ENCODE peak calls at places on chromosomes 2 and 18, in nine cellular contexts. L, M, R, C, E, H, J, K and Q are unnamed samples.

GRCh38 chr2:29573602-29574001 is 347.8 kb downstream of the ALK start:
- DNase-seq in R (no peak), J (no peak), M (peak; percentile 65), K (no peak), L (no peak), C (no peak), H (no peak), E (no peak), Q (no peak)

GRCh38 chr2:79938648-79939047 is 365.9 kb downstream of the LRRTM1 start:
- DNase-seq in C (no peak), E (no peak), H (no peak), L (no peak), R (no peak), J (no peak), M (no peak), K (no peak), Q (no peak)

GRCh38 chr18:13616525-13617035 is 109.8 kb downstream of the FAM210A start:
- DNase-seq in H (no peak), J (peak; percentile 34), E (no peak), M (peak; percentile 25), L (no peak), C (no peak), K (no peak), R (no peak), Q (no peak)

GRCh38 chr2:215737496-215737895 is 275.9 kb downstream of the MREG start:
- DNase-seq in R (no peak), M (no peak), H (peak; percentile 74), K (no peak), J (no peak), E (no peak), C (no peak), L (no peak), Q (no peak)

GRCh38 chr2:205556357-205556756 is 125.9 kb upstream of the NRP2 start:
- DNase-seq in M (no peak), L (no peak), C (no peak), R (no peak), J (no peak), H (no peak), E (no peak), K (no peak), Q (no peak)

GRCh38 chr2:28413896-28414290 is 21.2 kb downstream of the FOSL2 start:
- DNase-seq in C (no peak), M (no peak), E (no peak), J (no peak), H (no peak), R (no peak), L (no peak), K (no peak), Q (no peak)

GRCh38 chr2:20542761-20543578 is 96.1 kb downstream of the RHOB start:
- DNase-seq in L (peak; percentile 89), R (no peak), K (no peak), J (no peak), C (no peak), M (no peak), H (no peak), E (peak; percentile 42), Q (no peak)

GRCh38 chr18:2653467-2653866 is 2.1 kb upstream of the SMCHD1 start:
- DNase-seq in R (no peak), E (no peak), K (no peak), J (peak; percentile 56), M (no peak), H (peak; percentile 40), C (no peak), L (no peak), Q (peak; percentile 9)

GRCh38 chr2:128379021-128380005 is 60.6 kb upstream of the HS6ST1 start:
- DNase-seq in J (no peak), H (no peak), K (no peak), R (peak; percentile 70), C (no peak), L (peak; percentile 68), M (no peak), E (peak; percentile 84), Q (peak; percentile 91)

GRCh38 chr2:175786705-175787104 is 215.4 kb downstream of the LNPK start:
- DNase-seq in J (no peak), L (no peak), K (no peak), C (no peak), R (no peak), M (no peak), E (no peak), H (no peak), Q (no peak)

GRCh38 chr2:191625016-191625415 is 52.9 kb upstream of the NABP1 start:
- DNase-seq in R (peak; percentile 10), E (no peak), M (no peak), L (no peak), J (peak; percentile 60), K (peak; percentile 69), C (no peak), H (no peak), Q (no peak)

GRCh38 chr2:192228685-192229084 is 34.0 kb upstream of the TMEFF2 start:
- DNase-seq in E (no peak), C (no peak), J (no peak), R (no peak), M (no peak), H (peak; percentile 13), K (no peak), L (peak; percentile 32), Q (no peak)

GRCh38 chr2:41853427-41854191 is 194.2 kb upstream of the PKDCC start:
- DNase-seq in H (peak; percentile 93), M (peak; percentile 82), R (peak; percentile 71), E (peak; percentile 80), K (peak; percentile 35), J (peak; percentile 25), L (peak; percentile 80), C (peak; percentile 35), Q (peak; percentile 86)

GRCh38 chr2:165015052-165015642 is 59.8 kb upstream of the SLC38A11 start:
- DNase-seq in H (peak; percentile 83), C (peak; percentile 44), M (peak; percentile 81), L (peak; percentile 74), R (peak; percentile 70), K (peak; percentile 68), J (peak; percentile 72), E (peak; percentile 86), Q (peak; percentile 84)

GRCh38 chr2:64943387-64944150 is 45.6 kb upstream of the SLC1A4 start:
- DNase-seq in L (peak; percentile 91), J (no peak), R (no peak), E (peak; percentile 28), H (no peak), M (peak; percentile 65), C (no peak), K (no peak), Q (no peak)

GRCh38 chr2:121104721-121105141 is 180.3 kb downstream of the TFCP2L1 start:
- DNase-seq in R (no peak), C (no peak), L (peak; percentile 43), J (no peak), E (peak; percentile 34), M (no peak), H (no peak), K (no peak), Q (peak; percentile 46)

GRCh38 chr2:218810251-218810650 is 21.4 kb downstream of the PRKAG3 start:
- DNase-seq in K (no peak), M (no peak), J (no peak), R (no peak), H (no peak), L (no peak), E (no peak), C (no peak), Q (no peak)

GRCh38 chr2:127400897-127401756 is 13.4 kb upstream of the MAP3K2 start:
- DNase-seq in M (peak; percentile 84), E (no peak), K (no peak), L (peak; percentile 71), R (no peak), C (no peak), J (no peak), H (peak; percentile 68), Q (no peak)

GRCh38 chr2:191321861-191322662 is 76.9 kb downstream of the MYO1B start:
- DNase-seq in R (peak; percentile 45), M (peak; percentile 13), J (no peak), L (peak; percentile 89), H (peak; percentile 88), K (peak; percentile 30), E (no peak), C (peak; percentile 21), Q (peak; percentile 53)

GRCh38 chr2:79005211-79005610 is 20.3 kb upstream of the REG3G start:
- DNase-seq in H (no peak), E (no peak), L (no peak), M (no peak), K (no peak), C (no peak), R (peak; percentile 65), J (no peak), Q (no peak)

GRCh38 chr2:95734976-95735890 is 143.4 kb downstream of the TRIM43 start:
- DNase-seq in C (no peak), H (no peak), K (no peak), L (no peak), J (no peak), E (no peak), M (no peak), R (no peak), Q (no peak)

GRCh38 chr2:55156326-55156725 is 75.8 kb downstream of the CLHC1 start:
- DNase-seq in E (no peak), J (no peak), K (no peak), M (no peak), C (no peak), H (no peak), L (peak; percentile 55), R (no peak), Q (no peak)
- H3K4me1 ChIP-seq in E (peaks cover 62% of the 10 kb centered on the region), J (peaks cover 38% of the 10 kb centered on the region), K (peaks cover 4% of the 10 kb centered on the region), M (peaks cover 49% of the 10 kb centered on the region), C (peaks cover 6% of the 10 kb centered on the region), H (peaks cover 26% of the 10 kb centered on the region), L (peaks cover 67% of the 10 kb centered on the region), R (peaks cover 35% of the 10 kb centered on the region), Q (peaks cover 45% of the 10 kb centered on the region)

GRCh38 chr2:184599875-184600227 is 1.5 kb downstream of the ZNF804A start:
- DNase-seq in R (no peak), H (no peak), C (no peak), E (no peak), M (no peak), J (peak; percentile 51), L (peak; percentile 47), K (peak; percentile 15), Q (no peak)
- H3K27ac ChIP-seq in R (no peak overlapping the region), H (no peak overlapping the region), C (peak overlapping the region; percentile 55), E (no peak overlapping the region), M (peak overlapping the region; percentile 13), J (peak overlapping the region; percentile 86), L (no peak overlapping the region), K (peak overlapping the region; percentile 47), Q (no peak overlapping the region)

DNA sequence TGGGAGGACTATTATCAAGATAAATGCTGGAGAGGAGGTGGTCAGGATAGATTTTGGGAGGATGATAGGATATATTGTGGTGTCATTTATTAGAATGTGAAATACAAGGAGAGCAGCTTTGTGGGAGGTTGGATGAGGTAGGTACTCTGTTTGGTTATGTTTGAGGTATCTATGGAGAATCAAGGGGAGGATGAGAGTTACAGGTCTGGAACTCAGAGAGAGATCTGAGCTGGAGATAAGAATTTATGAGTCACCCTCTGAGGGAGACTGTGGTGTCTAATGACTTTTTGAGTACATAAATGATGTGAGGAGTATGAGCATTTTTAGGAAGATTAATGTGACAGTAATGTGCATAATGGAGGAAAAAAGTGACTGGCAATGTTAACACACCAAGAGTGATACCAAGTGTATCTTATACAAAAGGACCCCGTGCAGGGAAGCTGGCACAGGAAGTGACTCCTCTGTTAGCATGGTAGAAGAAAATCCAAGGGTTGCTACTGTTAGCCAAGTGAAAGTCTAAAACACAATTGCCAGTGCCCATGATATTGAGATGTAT is 48.2 kb downstream of the CRIM1 start:
- DNase-seq in R (no peak), K (no peak), L (peak; percentile 83), M (peak; percentile 99), C (peak; percentile 86), E (no peak), H (no peak), J (peak; percentile 22), Q (no peak)
- TF ChIP-seq EZH2phosphoT487 in R (no peak), K (no peak), L (no peak), M (no peak), C (no peak), E (no peak), H (no peak), J (no peak), Q (no peak)

GRCh38 chr2:9782197-9782719 is 61.0 kb upstream of the TAF1B start:
- DNase-seq in M (peak; percentile 81), K (no peak), H (no peak), R (no peak), E (peak; percentile 68), J (no peak), C (no peak), L (no peak), Q (no peak)
- H3K4me1 ChIP-seq in M (peaks cover 14% of the 10 kb centered on the region), K (peaks cover 8% of the 10 kb centered on the region), H (peaks cover 2% of the 10 kb centered on the region), R (peaks cover 15% of the 10 kb centered on the region), E (no peaks in the 10 kb centered on the region), J (peaks cover 17% of the 10 kb centered on the region), C (no peaks in the 10 kb centered on the region), L (peaks cover 3% of the 10 kb centered on the region), Q (no peaks in the 10 kb centered on the region)